ENCODE peak calls at places on chromosome 6, in seven cellular contexts. One of them, this sample, is unnamed. For H3K4me1, the result is how much of the 10 kb centered on the place peaks cover.

GRCh38 chr6:159916752-159917151 is 26.0 kb downstream of the MAS1 start:
- DNase-seq in tibial artery: no peak
- DNase-seq in cardiac muscle cell: no peak
- DNase-seq in PC-3: no peak
- DNase-seq in HCT116: no peak
- DNase-seq in IMR-90: no peak
- DNase-seq in left ventricle myocardium inferior: no peak
- DNase-seq in this sample: no peak

GRCh38 chr6:149249370-149250357 is 67.8 kb upstream of the TAB2 start:
- DNase-seq in left ventricle myocardium inferior: no peak
- DNase-seq in cardiac muscle cell: no peak
- DNase-seq in PC-3: peak
- DNase-seq in IMR-90: no peak
- DNase-seq in HCT116: no peak
- DNase-seq in tibial artery: no peak
- DNase-seq in this sample: no peak

GRCh38 chr6:10174056-10174455 is 240.8 kb downstream of the TFAP2A start:
- DNase-seq in IMR-90: no peak
- DNase-seq in tibial artery: no peak
- DNase-seq in PC-3: no peak
- DNase-seq in left ventricle myocardium inferior: no peak
- DNase-seq in cardiac muscle cell: no peak
- DNase-seq in HCT116: no peak
- DNase-seq in this sample: no peak

GRCh38 chr6:14713966-14714631 is 531.8 kb upstream of the JARID2 start:
- DNase-seq in IMR-90: no peak
- DNase-seq in HCT116: no peak
- DNase-seq in PC-3: peak
- DNase-seq in left ventricle myocardium inferior: no peak
- DNase-seq in cardiac muscle cell: no peak
- DNase-seq in tibial artery: no peak
- DNase-seq in this sample: no peak

GRCh38 chr6:161374971-161375873 is 101.4 kb upstream of the AGPAT4 start:
- DNase-seq in left ventricle myocardium inferior: peak
- DNase-seq in HCT116: no peak
- DNase-seq in PC-3: peak
- DNase-seq in IMR-90: no peak
- DNase-seq in tibial artery: peak
- DNase-seq in cardiac muscle cell: peak
- DNase-seq in this sample: peak

GRCh38 chr6:52994789-52995078 is 350 bp downstream of the GSTA4 start:
- DNase-seq in tibial artery: peak
- DNase-seq in PC-3: no peak
- DNase-seq in HCT116: no peak
- DNase-seq in IMR-90: peak
- DNase-seq in cardiac muscle cell: peak
- DNase-seq in left ventricle myocardium inferior: peak
- DNase-seq in this sample: peak

GRCh38 chr6:72589096-72589495 is 32.8 kb upstream of the KCNQ5 start:
- DNase-seq in HCT116: no peak
- DNase-seq in cardiac muscle cell: no peak
- DNase-seq in IMR-90: peak
- DNase-seq in left ventricle myocardium inferior: no peak
- DNase-seq in PC-3: no peak
- DNase-seq in tibial artery: no peak
- DNase-seq in this sample: no peak

GRCh38 chr6:39048481-39049399 is at the start of gene GLP1R:
- DNase-seq in cardiac muscle cell: peak
- DNase-seq in HCT116: no peak
- DNase-seq in left ventricle myocardium inferior: peak
- DNase-seq in tibial artery: no peak
- DNase-seq in PC-3: no peak
- DNase-seq in IMR-90: no peak
- DNase-seq in this sample: no peak

GRCh38 chr6:132663661-132664060 is 4.7 kb upstream of the TAAR1 start:
- DNase-seq in HCT116: no peak
- DNase-seq in cardiac muscle cell: no peak
- DNase-seq in PC-3: no peak
- DNase-seq in tibial artery: no peak
- DNase-seq in IMR-90: peak
- DNase-seq in left ventricle myocardium inferior: no peak
- DNase-seq in this sample: no peak

GRCh38 chr6:150697515-150697914 is 97.8 kb downstream of the PLEKHG1 start:
- DNase-seq in cardiac muscle cell: no peak
- DNase-seq in tibial artery: peak
- DNase-seq in PC-3: no peak
- DNase-seq in left ventricle myocardium inferior: peak
- DNase-seq in HCT116: no peak
- DNase-seq in IMR-90: no peak
- DNase-seq in this sample: peak

GRCh38 chr6:44868335-44868668 is 459.8 kb upstream of the RUNX2 start:
- DNase-seq in cardiac muscle cell: no peak
- DNase-seq in left ventricle myocardium inferior: no peak
- DNase-seq in IMR-90: no peak
- DNase-seq in PC-3: no peak
- DNase-seq in HCT116: no peak
- DNase-seq in tibial artery: no peak
- DNase-seq in this sample: no peak

GRCh38 chr6:113886512-113886911 is 29.4 kb downstream of the MARCKS start:
- DNase-seq in tibial artery: no peak
- DNase-seq in cardiac muscle cell: no peak
- DNase-seq in left ventricle myocardium inferior: no peak
- DNase-seq in HCT116: no peak
- DNase-seq in PC-3: no peak
- DNase-seq in IMR-90: no peak
- DNase-seq in this sample: no peak

GRCh38 chr6:37160922-37161778 is 8.8 kb upstream of the PIM1 start:
- DNase-seq in left ventricle myocardium inferior: no peak
- DNase-seq in tibial artery: no peak
- DNase-seq in cardiac muscle cell: no peak
- DNase-seq in IMR-90: peak
- DNase-seq in HCT116: no peak
- DNase-seq in PC-3: peak
- DNase-seq in this sample: no peak

GRCh38 chr6:51250317-51250716 is 431.6 kb downstream of the TFAP2B start:
- DNase-seq in HCT116: no peak
- DNase-seq in PC-3: no peak
- DNase-seq in tibial artery: no peak
- DNase-seq in left ventricle myocardium inferior: no peak
- DNase-seq in IMR-90: no peak
- DNase-seq in cardiac muscle cell: no peak
- DNase-seq in this sample: no peak

GRCh38 chr6:31597006-31597405 is 4.2 kb upstream of the NCR3 start:
- DNase-seq in left ventricle myocardium inferior: no peak
- DNase-seq in IMR-90: peak
- DNase-seq in tibial artery: no peak
- DNase-seq in cardiac muscle cell: peak
- DNase-seq in HCT116: peak
- DNase-seq in PC-3: peak
- DNase-seq in this sample: no peak

GRCh38 chr6:40779399-40779798 is 192.2 kb upstream of the LRFN2 start:
- DNase-seq in PC-3: peak
- DNase-seq in HCT116: peak
- DNase-seq in IMR-90: peak
- DNase-seq in left ventricle myocardium inferior: no peak
- DNase-seq in cardiac muscle cell: no peak
- DNase-seq in tibial artery: no peak
- DNase-seq in this sample: no peak

GRCh38 chr6:35096129-35096852 is 44.8 kb downstream of the TCP11 start:
- DNase-seq in IMR-90: peak
- DNase-seq in left ventricle myocardium inferior: no peak
- DNase-seq in cardiac muscle cell: no peak
- DNase-seq in tibial artery: no peak
- DNase-seq in HCT116: peak
- DNase-seq in PC-3: peak
- DNase-seq in this sample: no peak

GRCh38 chr6:17863971-17864754 is 123.3 kb downstream of the KIF13A start:
- DNase-seq in PC-3: peak
- DNase-seq in IMR-90: peak
- DNase-seq in cardiac muscle cell: no peak
- DNase-seq in left ventricle myocardium inferior: peak
- DNase-seq in tibial artery: peak
- DNase-seq in HCT116: peak
- DNase-seq in this sample: peak

GRCh38 chr6:148340586-148341297 is 1.9 kb upstream of the SASH1 start:
- DNase-seq in left ventricle myocardium inferior: no peak
- DNase-seq in cardiac muscle cell: no peak
- DNase-seq in HCT116: no peak
- DNase-seq in tibial artery: no peak
- DNase-seq in PC-3: no peak
- DNase-seq in IMR-90: no peak
- DNase-seq in this sample: no peak

GRCh38 chr6:169971951-169972651 is 220.7 kb downstream of the ERMARD start:
- DNase-seq in tibial artery: no peak
- DNase-seq in IMR-90: no peak
- DNase-seq in HCT116: no peak
- DNase-seq in PC-3: no peak
- DNase-seq in cardiac muscle cell: no peak
- DNase-seq in left ventricle myocardium inferior: no peak
- DNase-seq in this sample: no peak

GRCh38 chr6:13407709-13408695 is 79.4 kb downstream of the GFOD1 start:
- DNase-seq in left ventricle myocardium inferior: no peak
- DNase-seq in cardiac muscle cell: no peak
- DNase-seq in HCT116: no peak
- DNase-seq in IMR-90: peak
- DNase-seq in tibial artery: no peak
- DNase-seq in PC-3: peak
- DNase-seq in this sample: no peak

GRCh38 chr6:34383171-34383631 is 9.3 kb downstream of the NUDT3 start:
- DNase-seq in tibial artery: no peak
- DNase-seq in left ventricle myocardium inferior: no peak
- DNase-seq in cardiac muscle cell: no peak
- DNase-seq in HCT116: no peak
- DNase-seq in PC-3: no peak
- DNase-seq in IMR-90: peak
- DNase-seq in this sample: no peak

GRCh38 chr6:52233975-52234823 is 10.1 kb downstream of the IL17F start:
- DNase-seq in PC-3: peak
- DNase-seq in HCT116: peak
- DNase-seq in IMR-90: peak
- DNase-seq in tibial artery: no peak
- DNase-seq in cardiac muscle cell: peak
- DNase-seq in left ventricle myocardium inferior: no peak
- DNase-seq in this sample: peak

GRCh38 chr6:15491255-15491985 is 171.4 kb downstream of the DTNBP1 start:
- DNase-seq in left ventricle myocardium inferior: peak
- DNase-seq in PC-3: peak
- DNase-seq in IMR-90: peak
- DNase-seq in cardiac muscle cell: peak
- DNase-seq in tibial artery: peak
- DNase-seq in HCT116: peak
- DNase-seq in this sample: peak

GRCh38 chr6:166738778-166739654 is 112.0 kb upstream of the RPS6KA2 start:
- DNase-seq in IMR-90: peak
- DNase-seq in left ventricle myocardium inferior: no peak
- DNase-seq in cardiac muscle cell: no peak
- DNase-seq in PC-3: no peak
- DNase-seq in tibial artery: no peak
- DNase-seq in HCT116: no peak
- DNase-seq in this sample: no peak

GRCh38 chr6:27772261-27773001 is 139.8 kb downstream of the OR2B2 start:
- DNase-seq in PC-3: peak
- DNase-seq in HCT116: peak
- DNase-seq in cardiac muscle cell: peak
- DNase-seq in left ventricle myocardium inferior: peak
- DNase-seq in IMR-90: peak
- DNase-seq in tibial artery: peak
- DNase-seq in this sample: peak
- H3K27ac ChIP-seq in PC-3: no peak
- H3K27ac ChIP-seq in HCT116: peak
- H3K27ac ChIP-seq in cardiac muscle cell: no peak
- H3K27ac ChIP-seq in left ventricle myocardium inferior: no peak
- H3K27ac ChIP-seq in IMR-90: no peak
- H3K27ac ChIP-seq in tibial artery: no peak
- H3K27ac ChIP-seq in this sample: no peak

GRCh38 chr6:26441977-26442376 is 1.7 kb downstream of the BTN3A3 start:
- DNase-seq in IMR-90: no peak
- DNase-seq in left ventricle myocardium inferior: no peak
- DNase-seq in PC-3: no peak
- DNase-seq in HCT116: no peak
- DNase-seq in tibial artery: no peak
- DNase-seq in cardiac muscle cell: no peak
- DNase-seq in this sample: no peak
- TF ChIP-seq CTCF in IMR-90: no peak
- TF ChIP-seq CTCF in left ventricle myocardium inferior: no peak
- TF ChIP-seq CTCF in PC-3: no peak
- TF ChIP-seq CTCF in HCT116: no peak
- TF ChIP-seq CTCF in tibial artery: no peak
- TF ChIP-seq CTCF in cardiac muscle cell: no peak
- TF ChIP-seq CTCF in this sample: no peak

GRCh38 chr6:4896401-4896800 is 107.4 kb downstream of the RPP40 start:
- DNase-seq in tibial artery: no peak
- DNase-seq in PC-3: no peak
- DNase-seq in HCT116: no peak
- DNase-seq in cardiac muscle cell: no peak
- DNase-seq in IMR-90: no peak
- DNase-seq in left ventricle myocardium inferior: no peak
- DNase-seq in this sample: no peak

GRCh38 chr6:4895971-4896370 is 107.9 kb downstream of the RPP40 start:
- DNase-seq in PC-3: no peak
- DNase-seq in IMR-90: no peak
- DNase-seq in left ventricle myocardium inferior: no peak
- DNase-seq in cardiac muscle cell: no peak
- DNase-seq in tibial artery: no peak
- DNase-seq in HCT116: no peak
- DNase-seq in this sample: no peak

GRCh38 chr6:4901256-4902061 is 102.4 kb downstream of the RPP40 start:
- DNase-seq in IMR-90: no peak
- DNase-seq in HCT116: no peak
- DNase-seq in cardiac muscle cell: no peak
- DNase-seq in tibial artery: no peak
- DNase-seq in left ventricle myocardium inferior: no peak
- DNase-seq in PC-3: no peak
- DNase-seq in this sample: no peak

GRCh38 chr6:4902363-4902762 is 101.5 kb downstream of the RPP40 start:
- DNase-seq in tibial artery: no peak
- DNase-seq in HCT116: no peak
- DNase-seq in cardiac muscle cell: no peak
- DNase-seq in IMR-90: no peak
- DNase-seq in PC-3: no peak
- DNase-seq in left ventricle myocardium inferior: no peak
- DNase-seq in this sample: no peak

DNA sequence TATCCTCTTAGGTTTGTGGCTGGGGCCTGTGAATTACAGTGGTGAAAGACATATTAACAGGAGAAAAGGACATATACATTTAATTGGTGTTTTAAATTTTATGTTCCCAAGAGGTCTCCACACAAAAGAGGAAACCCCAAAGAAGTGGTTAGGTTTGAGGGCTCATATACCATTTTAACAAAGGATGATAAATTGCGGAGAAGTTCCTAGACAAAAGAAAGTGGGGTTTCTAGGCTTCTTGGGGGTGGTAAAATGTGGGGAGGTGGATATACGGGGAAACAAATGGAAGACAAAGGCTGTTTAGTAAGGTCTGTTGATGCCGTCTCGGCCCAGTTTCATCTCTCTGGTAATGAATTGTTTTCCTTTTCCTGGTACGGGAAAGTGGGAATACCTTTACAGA is 104.6 kb downstream of the RPP40 start:
- DNase-seq in cardiac muscle cell: no peak
- DNase-seq in tibial artery: no peak
- DNase-seq in left ventricle myocardium inferior: no peak
- DNase-seq in PC-3: no peak
- DNase-seq in HCT116: no peak
- DNase-seq in IMR-90: no peak
- DNase-seq in this sample: no peak
- H3K4me1 ChIP-seq in cardiac muscle cell: under half
- H3K4me1 ChIP-seq in tibial artery: under half
- H3K4me1 ChIP-seq in left ventricle myocardium inferior: under half
- H3K4me1 ChIP-seq in PC-3: under half
- H3K4me1 ChIP-seq in HCT116: under half
- H3K4me1 ChIP-seq in IMR-90: under half
- H3K4me1 ChIP-seq in this sample: under half

GRCh38 chr6:135985471-135985870 is 134.0 kb downstream of the PDE7B start:
- DNase-seq in IMR-90: no peak
- DNase-seq in tibial artery: no peak
- DNase-seq in cardiac muscle cell: no peak
- DNase-seq in HCT116: no peak
- DNase-seq in left ventricle myocardium inferior: no peak
- DNase-seq in PC-3: no peak
- DNase-seq in this sample: no peak
- H3K27ac ChIP-seq in IMR-90: no peak
- H3K27ac ChIP-seq in tibial artery: no peak
- H3K27ac ChIP-seq in cardiac muscle cell: no peak
- H3K27ac ChIP-seq in HCT116: no peak
- H3K27ac ChIP-seq in left ventricle myocardium inferior: no peak
- H3K27ac ChIP-seq in PC-3: no peak
- H3K27ac ChIP-seq in this sample: no peak